ENCODE peak calls at places on chromosomes 12 and 14, in five cellular contexts. One of them, this sample, is unnamed.

GRCh38 chr14:34035177-34035933 is 84.5 kb upstream of the EGLN3 start:
- DNase-seq in GM20000: no peak
- DNase-seq in left ventricle myocardium inferior: peak; percentile 74
- DNase-seq in erythroblast: no peak
- DNase-seq in COR-L47: no peak
- DNase-seq in this sample: no peak

GRCh38 chr14:104799657-104800599 is 973 bp upstream of the ZBTB42 start:
- DNase-seq in GM20000: peak; percentile 98
- DNase-seq in left ventricle myocardium inferior: peak; percentile 91
- DNase-seq in erythroblast: peak; percentile 88
- DNase-seq in COR-L47: peak; percentile 82
- DNase-seq in this sample: no peak

GRCh38 chr14:100665518-100666032 is 61.1 kb upstream of the DLK1 start:
- DNase-seq in GM20000: no peak
- DNase-seq in left ventricle myocardium inferior: no peak
- DNase-seq in erythroblast: no peak
- DNase-seq in COR-L47: no peak
- DNase-seq in this sample: peak; percentile 26

GRCh38 chr12:54502485-54502884 is 4.9 kb downstream of the NCKAP1L start:
- DNase-seq in GM20000: no peak
- DNase-seq in left ventricle myocardium inferior: no peak
- DNase-seq in erythroblast: no peak
- DNase-seq in COR-L47: no peak
- DNase-seq in this sample: no peak

GRCh38 chr12:93857279-93857894 is 180.2 kb downstream of the CRADD start:
- DNase-seq in GM20000: no peak
- DNase-seq in left ventricle myocardium inferior: no peak
- DNase-seq in erythroblast: peak; percentile 16
- DNase-seq in COR-L47: no peak
- DNase-seq in this sample: no peak

GRCh38 chr14:88831285-88831684 is 6.8 kb downstream of the TTC8 start:
- DNase-seq in GM20000: no peak
- DNase-seq in left ventricle myocardium inferior: no peak
- DNase-seq in erythroblast: no peak
- DNase-seq in COR-L47: no peak
- DNase-seq in this sample: no peak

GRCh38 chr14:105857816-105858675 is 331.7 kb downstream of the TMEM121 start:
- DNase-seq in GM20000: peak; percentile 0
- DNase-seq in left ventricle myocardium inferior: peak; percentile 9
- DNase-seq in erythroblast: peak; percentile 78
- DNase-seq in COR-L47: no peak
- DNase-seq in this sample: no peak

GRCh38 chr12:111699-112591 is 45.4 kb downstream of the IQSEC3 start:
- DNase-seq in GM20000: no peak
- DNase-seq in left ventricle myocardium inferior: no peak
- DNase-seq in erythroblast: no peak
- DNase-seq in COR-L47: no peak
- DNase-seq in this sample: no peak

GRCh38 chr12:12202747-12203146 is 64.1 kb downstream of the LRP6 start:
- DNase-seq in GM20000: no peak
- DNase-seq in left ventricle myocardium inferior: no peak
- DNase-seq in erythroblast: no peak
- DNase-seq in COR-L47: no peak
- DNase-seq in this sample: no peak

GRCh38 chr14:39576726-39577125 is 144.5 kb upstream of the FBXO33 start:
- DNase-seq in GM20000: no peak
- DNase-seq in left ventricle myocardium inferior: no peak
- DNase-seq in erythroblast: no peak
- DNase-seq in COR-L47: no peak
- DNase-seq in this sample: no peak

GRCh38 chr14:26394114-26394855 is 203.5 kb downstream of the NOVA1 start:
- DNase-seq in GM20000: no peak
- DNase-seq in left ventricle myocardium inferior: no peak
- DNase-seq in erythroblast: no peak
- DNase-seq in COR-L47: peak; percentile 91
- DNase-seq in this sample: peak; percentile 60

GRCh38 chr12:70365648-70366518 is at the start of gene KCNMB4:
- DNase-seq in GM20000: peak; percentile 97
- DNase-seq in left ventricle myocardium inferior: peak; percentile 64
- DNase-seq in erythroblast: peak; percentile 52
- DNase-seq in COR-L47: peak; percentile 71
- DNase-seq in this sample: peak; percentile 40

GRCh38 chr14:23910081-23910875 is 43.3 kb upstream of the DHRS4 start:
- DNase-seq in GM20000: peak; percentile 72
- DNase-seq in left ventricle myocardium inferior: no peak
- DNase-seq in erythroblast: peak; percentile 10
- DNase-seq in COR-L47: peak; percentile 43
- DNase-seq in this sample: peak; percentile 53

GRCh38 chr12:9349888-9350885 is 142.0 kb upstream of the PZP start:
- DNase-seq in GM20000: no peak
- DNase-seq in left ventricle myocardium inferior: no peak
- DNase-seq in erythroblast: no peak
- DNase-seq in COR-L47: no peak
- DNase-seq in this sample: no peak

GRCh38 chr14:34629657-34630529 is at the start of gene SNX6:
- DNase-seq in GM20000: peak; percentile 99
- DNase-seq in left ventricle myocardium inferior: peak; percentile 86
- DNase-seq in erythroblast: peak; percentile 86
- DNase-seq in COR-L47: peak; percentile 70
- DNase-seq in this sample: peak; percentile 84

GRCh38 chr12:57632898-57633825 is at the start of gene B4GALNT1:
- DNase-seq in GM20000: peak; percentile 88
- DNase-seq in left ventricle myocardium inferior: peak; percentile 64
- DNase-seq in erythroblast: peak; percentile 64
- DNase-seq in COR-L47: peak; percentile 74
- DNase-seq in this sample: peak; percentile 35

GRCh38 chr14:40899435-40899834 is 707.2 kb upstream of the LRFN5 start:
- DNase-seq in GM20000: no peak
- DNase-seq in left ventricle myocardium inferior: no peak
- DNase-seq in erythroblast: no peak
- DNase-seq in COR-L47: no peak
- DNase-seq in this sample: no peak